ENCODE peak calls at places on chromosomes 16 and 17, in four cellular contexts. F, U, B and Y are unnamed samples.

GRCh38 chr16:65176603-65177002 is 54.7 kb upstream of the CDH11 start:
- DNase-seq in U (peak; percentile 75), F (no peak), B (peak; percentile 62), Y (peak; percentile 54)

GRCh38 chr16:58040496-58040846 is 14.9 kb downstream of the MMP15 start:
- DNase-seq in F (no peak), U (no peak), B (no peak), Y (no peak)

GRCh38 chr17:78573955-78574354 is 3.2 kb downstream of the DNAH17 start:
- DNase-seq in F (no peak), U (no peak), B (no peak), Y (no peak)

GRCh38 chr17:57671546-57672204 is 73.4 kb downstream of the CCDC182 start:
- DNase-seq in U (peak; percentile 86), B (peak; percentile 56), F (peak; percentile 82), Y (peak; percentile 13)

GRCh38 chr16:8852534-8852933 is 16.3 kb downstream of the CARHSP1 start:
- DNase-seq in F (no peak), B (no peak), U (no peak), Y (no peak)

GRCh38 chr17:12402963-12403622 is 262.6 kb upstream of the MYOCD start:
- DNase-seq in F (no peak), U (no peak), B (peak; percentile 86), Y (peak; percentile 30)

GRCh38 chr17:72631568-72631967 is 460.9 kb downstream of the SLC39A11 start:
- DNase-seq in B (no peak), U (no peak), F (no peak), Y (no peak)

GRCh38 chr16:56824335-56824734 is 40.7 kb upstream of the SLC12A3 start:
- DNase-seq in U (peak; percentile 63), B (no peak), F (no peak), Y (no peak)

GRCh38 chr17:38654411-38655398 is 20.1 kb downstream of the EPOP start:
- DNase-seq in F (peak; percentile 60), U (no peak), B (no peak), Y (no peak)

GRCh38 chr17:44872131-44872768 is 24.6 kb downstream of the HIGD1B start:
- DNase-seq in F (no peak), U (no peak), B (no peak), Y (no peak)

GRCh38 chr16:10111156-10111761 is 71.0 kb downstream of the GRIN2A start:
- DNase-seq in B (no peak), F (no peak), U (no peak), Y (no peak)

GRCh38 chr17:28716740-28717577 is 709 bp downstream of the RAB34 start:
- DNase-seq in B (no peak), F (no peak), U (peak; percentile 34), Y (no peak)

GRCh38 chr16:11010576-11011221 is 66.3 kb downstream of the CLEC16A start:
- DNase-seq in B (no peak), U (no peak), F (no peak), Y (no peak)

GRCh38 chr17:77829871-77830799 is 128.4 kb upstream of the TNRC6C start:
- DNase-seq in U (peak; percentile 40), B (no peak), F (no peak), Y (peak; percentile 18)

GRCh38 chr17:31582151-31582907 is 190.9 kb downstream of the RAB11FIP4 start:
- DNase-seq in U (no peak), B (no peak), F (peak; percentile 19), Y (no peak)

GRCh38 chr16:17828012-17828411 is 357.3 kb upstream of the XYLT1 start:
- DNase-seq in B (peak; percentile 84), F (no peak), U (no peak), Y (peak; percentile 81)

GRCh38 chr16:35208001-35208935 is 1748.9 kb downstream of the TP53TG3F start:
- DNase-seq in F (no peak), B (no peak), U (no peak), Y (no peak)

GRCh38 chr17:17940451-17940911 is 31.7 kb downstream of the TOM1L2 start:
- DNase-seq in F (no peak), U (peak; percentile 74), B (peak; percentile 83), Y (no peak)

GRCh38 chr17:36443777-36444176 is 42.7 kb upstream of the ZNHIT3 start:
- DNase-seq in U (no peak), B (no peak), F (no peak), Y (no peak)